ENCODE peak calls at places on chromosomes 16 and 17, in five cellular contexts. C is epithelial cell of proximal tubule; W is prostate gland; P is fibroblast of the aortic adventitia; N is CD8-positive, alpha-beta T cell. B is an unnamed sample.

GRCh38 chr16:46898006-46898405 is 13.8 kb downstream of the GPT2 start:
- DNase-seq in C (no peak), P (no peak), N (no peak), W (no peak), B (no peak)

GRCh38 chr17:67810464-67810863 is 14.8 kb upstream of the BPTF start:
- DNase-seq in C (no peak), W (no peak), N (no peak), P (no peak), B (no peak)

GRCh38 chr17:81419333-81419885 is 24.2 kb downstream of the BAHCC1 start:
- DNase-seq in W (peak), P (peak), C (no peak), N (no peak), B (peak)

GRCh38 chr17:8534498-8535188 is 95.9 kb downstream of the MYH10 start:
- DNase-seq in N (no peak), W (no peak), C (no peak), P (no peak), B (no peak)

GRCh38 chr16:85652431-85653221 is 36.1 kb downstream of the GINS2 start:
- DNase-seq in C (no peak), N (no peak), P (peak), W (no peak), B (peak)

GRCh38 chr17:78316867-78317816 is 42.7 kb downstream of the SOCS3 start:
- DNase-seq in P (peak), C (peak), W (peak), N (no peak), B (peak)

GRCh38 chr16:63581560-63581959 is 1540.3 kb downstream of the CDH11 start:
- DNase-seq in C (no peak), N (no peak), P (no peak), W (no peak), B (no peak)

GRCh38 chr16:80230328-80231117 is 310.3 kb upstream of the DYNLRB2 start:
- DNase-seq in P (peak), C (no peak), W (no peak), N (no peak), B (no peak)

GRCh38 chr17:37726891-37727780 is 17.7 kb downstream of the HNF1B start:
- DNase-seq in W (no peak), C (no peak), N (no peak), P (no peak), B (no peak)

GRCh38 chr17:1153795-1154546 is 25.8 kb downstream of the ABR start:
- DNase-seq in C (no peak), P (peak), W (no peak), N (no peak), B (peak)

GRCh38 chr17:76772842-76773521 is 35.1 kb downstream of the MFSD11 start:
- DNase-seq in C (no peak), W (no peak), P (peak), N (peak), B (peak)

GRCh38 chr16:73713817-73714495 is 582.7 kb upstream of the PSMD7 start:
- DNase-seq in P (no peak), W (no peak), C (no peak), N (no peak), B (peak)

GRCh38 chr17:51016099-51016498 is 104.6 kb downstream of the SPAG9 start:
- DNase-seq in W (no peak), N (no peak), C (no peak), P (peak), B (peak)

GRCh38 chr17:206941-207560 is 25.6 kb upstream of the DOC2B start:
- DNase-seq in P (no peak), C (no peak), W (no peak), N (no peak), B (no peak)

GRCh38 chr16:69476920-69477418 is 52.5 kb downstream of the CYB5B start:
- DNase-seq in P (peak), C (peak), W (no peak), N (peak), B (peak)

GRCh38 chr17:81868674-81869220 is 2.4 kb downstream of the ARHGDIA start:
- DNase-seq in C (no peak), N (no peak), W (no peak), P (peak), B (peak)

GRCh38 chr16:31528726-31529397 is 1.2 kb downstream of the AHSP start:
- DNase-seq in N (no peak), C (no peak), P (peak), W (no peak), B (peak)

GRCh38 chr16:89442990-89443726 is 47.2 kb downstream of the ANKRD11 start:
- DNase-seq in P (peak), N (no peak), W (peak), C (no peak), B (peak)

GRCh38 chr17:80903041-80903611 is 88.5 kb upstream of the CHMP6 start:
- DNase-seq in C (no peak), W (no peak), P (no peak), N (no peak), B (no peak)

GRCh38 chr16:67783353-67783725 is 23.0 kb downstream of the RANBP10 start:
- DNase-seq in N (no peak), W (no peak), P (no peak), C (no peak), B (no peak)

GRCh38 chr16:54285414-54286066 is 1.0 kb downstream of the IRX3 start:
- DNase-seq in N (no peak), C (no peak), P (peak), W (peak), B (peak)

GRCh38 chr16:58421529-58421928 is 29.3 kb downstream of the GINS3 start:
- DNase-seq in P (peak), C (no peak), W (no peak), N (no peak), B (no peak)

GRCh38 chr17:66552381-66552780 is 250.0 kb downstream of the PRKCA start:
- DNase-seq in N (no peak), W (no peak), C (no peak), P (no peak), B (no peak)

GRCh38 chr16:85715169-85716015 is 26.6 kb upstream of the GINS2 start:
- DNase-seq in N (no peak), C (no peak), W (peak), P (peak), B (peak)

GRCh38 chr17:8951210-8951609 is 14.3 kb downstream of the PIK3R5 start:
- DNase-seq in C (no peak), N (no peak), W (no peak), P (no peak), B (no peak)

DNA sequence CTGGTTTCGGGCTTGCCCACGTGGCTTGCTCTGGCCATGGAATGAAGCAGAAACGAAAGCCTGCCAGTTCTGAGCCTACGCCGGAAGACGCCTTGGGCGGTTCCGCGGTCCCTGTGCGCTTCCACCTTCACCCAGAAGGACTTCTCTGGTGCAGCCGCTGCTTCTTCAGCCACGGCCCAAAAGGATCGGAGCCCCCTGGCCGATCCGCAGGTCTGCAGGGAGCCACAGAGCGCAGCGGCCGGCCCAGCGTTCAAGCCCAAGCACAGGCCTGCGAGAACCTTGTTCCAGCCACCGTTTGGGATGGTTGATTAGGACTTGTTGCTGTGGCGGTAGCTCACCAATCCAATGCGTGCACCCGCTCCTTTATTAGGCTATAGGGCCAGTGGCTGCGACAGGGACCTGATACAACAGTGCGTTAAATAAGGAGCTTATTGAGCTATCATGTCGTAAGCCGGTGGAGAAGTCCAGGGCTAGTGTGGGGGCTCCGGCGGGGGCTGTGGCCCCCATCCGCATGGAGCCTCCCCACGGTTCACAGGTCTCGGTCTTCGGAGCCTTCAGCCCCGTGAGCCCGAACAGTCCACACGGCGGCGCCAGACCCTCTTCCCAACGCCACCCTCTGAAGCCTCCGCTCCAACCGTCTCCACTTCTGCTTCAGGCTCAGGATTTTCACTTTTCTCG is 10.2 kb upstream of the MPP2 start:
- DNase-seq in P (peak), C (no peak), W (no peak), N (peak), B (peak)
- TF ChIP-seq CTCF in P (peak), C (peak), W (no peak), N (peak), B (peak)

GRCh38 chr16:23796941-23797340 is 38.8 kb upstream of the PRKCB start:
- DNase-seq in N (no peak), C (no peak), W (no peak), P (no peak), B (no peak)

GRCh38 chr16:23795369-23795768 is 40.4 kb upstream of the PRKCB start:
- DNase-seq in P (no peak), N (no peak), W (no peak), C (no peak), B (no peak)
- H3K4me3 ChIP-seq in P (no peak), N (no peak), W (no peak), C (no peak), B (no peak)

GRCh38 chr16:27698266-27698665 is 148.3 kb downstream of the KATNIP start:
- DNase-seq in P (no peak), N (no peak), W (no peak), C (no peak), B (no peak)
- TF ChIP-seq CTCF in P (peak), N (no peak), W (no peak), C (peak), B (peak)

DNA sequence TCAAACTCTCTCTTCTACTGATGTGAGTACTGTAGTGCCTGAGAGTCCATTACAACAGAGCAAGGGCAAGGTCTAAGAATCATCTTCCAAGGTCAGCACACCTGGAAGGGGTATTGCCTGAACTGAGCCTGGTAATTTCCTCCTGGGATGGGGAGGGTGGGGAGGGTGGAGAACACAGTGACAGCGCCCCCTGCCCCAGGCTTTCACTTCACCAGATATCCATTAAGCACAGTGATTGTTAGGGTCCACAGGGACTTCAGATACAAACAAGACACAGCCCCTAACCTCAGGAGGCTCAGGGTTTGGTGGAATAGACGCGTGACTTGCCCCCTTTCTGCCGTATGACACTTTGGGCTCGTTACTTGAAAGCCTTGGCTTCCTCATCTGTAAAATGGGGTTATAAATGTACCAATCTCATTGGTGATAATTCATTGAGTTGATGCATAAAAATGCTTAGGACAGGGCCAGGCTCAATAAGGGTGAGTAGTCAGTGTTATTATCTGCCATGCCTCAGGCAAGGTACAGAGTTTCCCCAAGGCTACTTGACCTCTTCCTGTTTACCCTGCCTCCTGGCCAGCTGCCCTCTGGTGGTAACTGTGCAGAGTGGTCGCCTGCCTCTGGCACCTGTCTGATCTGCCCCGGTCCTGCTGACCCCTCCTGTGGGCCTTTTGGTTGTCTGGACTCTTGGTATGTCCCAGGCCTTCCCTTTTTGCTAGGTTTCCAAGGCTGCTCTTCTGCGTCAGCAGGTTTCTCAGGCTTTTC is 13.1 kb upstream of the BRD7 start:
- DNase-seq in C (no peak), N (no peak), P (no peak), W (no peak), B (no peak)
- H3K4me3 ChIP-seq in C (no peak), N (no peak), P (no peak), W (no peak), B (no peak)

GRCh38 chr16:20941635-20941926 is 41.0 kb downstream of the LYRM1 start:
- DNase-seq in C (no peak), W (no peak), P (no peak), N (no peak), B (no peak)

GRCh38 chr16:20940864-20941634 is 40.5 kb downstream of the LYRM1 start:
- DNase-seq in C (no peak), W (no peak), P (no peak), N (no peak), B (no peak)

GRCh38 chr16:20946015-20946629 is 45.6 kb downstream of the LYRM1 start:
- DNase-seq in N (no peak), C (no peak), W (no peak), P (no peak), B (no peak)

GRCh38 chr16:20942271-20942670 is 41.7 kb downstream of the LYRM1 start:
- DNase-seq in P (no peak), C (no peak), W (no peak), N (no peak), B (no peak)

GRCh38 chr16:20944861-20945390 is 44.4 kb downstream of the LYRM1 start:
- DNase-seq in C (no peak), P (peak), N (no peak), W (no peak), B (no peak)
- TF ChIP-seq CTCF in C (peak), P (no peak), N (no peak), W (no peak), B (peak)

GRCh38 chr17:59617141-59617757 is 2.4 kb upstream of the CLTC start:
- DNase-seq in C (peak), W (no peak), N (no peak), P (no peak), B (peak)
- H3K4me3 ChIP-seq in C (no peak), W (no peak), N (no peak), P (no peak), B (no peak)

GRCh38 chr17:48600244-48601098 is 4.3 kb downstream of the HOXB6 start:
- DNase-seq in P (no peak), N (no peak), C (no peak), W (no peak), B (no peak)

GRCh38 chr17:48599373-48599772 is 5.4 kb downstream of the HOXB6 start:
- DNase-seq in C (no peak), P (no peak), W (no peak), N (no peak), B (no peak)

GRCh38 chr17:48597775-48598631 is 4.4 kb upstream of the HOXB5 start:
- DNase-seq in C (no peak), W (no peak), N (no peak), P (peak), B (peak)

GRCh38 chr17:48597492-48597774 is 3.9 kb upstream of the HOXB5 start:
- DNase-seq in N (no peak), C (no peak), W (no peak), P (no peak), B (no peak)

DNA sequence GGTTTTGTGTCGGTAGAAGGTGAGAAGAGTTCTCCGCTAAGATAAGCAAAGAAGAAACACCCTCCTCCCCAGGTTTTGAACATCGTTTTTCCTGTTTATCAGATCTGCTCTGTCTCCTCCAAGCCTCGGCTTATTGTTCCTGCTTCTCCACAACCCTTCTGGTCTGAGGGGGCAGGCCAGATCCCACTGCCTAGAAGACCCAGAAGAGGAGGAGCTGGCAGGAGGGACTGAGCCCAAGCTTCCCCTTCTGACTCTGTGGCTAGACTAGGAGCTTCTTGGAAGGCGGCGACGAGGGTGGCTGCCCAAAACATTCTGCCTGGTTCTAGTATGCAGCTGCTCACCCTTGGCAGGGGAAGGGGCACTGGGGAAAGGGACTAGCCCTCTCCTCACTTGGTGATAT is 5.1 kb upstream of the HOXB5 start:
- DNase-seq in P (no peak), C (no peak), W (no peak), N (no peak), B (no peak)
- TF ChIP-seq CTCF in P (no peak), C (no peak), W (no peak), N (no peak), B (no peak)

GRCh38 chr16:84334058-84334457 is 34.3 kb upstream of the ATP2C2 start:
- DNase-seq in W (no peak), N (no peak), C (no peak), P (no peak), B (no peak)

GRCh38 chr16:84332975-84333684 is 35.2 kb upstream of the ATP2C2 start:
- DNase-seq in W (no peak), P (no peak), N (no peak), C (peak), B (no peak)

GRCh38 chr16:84331998-84332780 is 36.1 kb upstream of the ATP2C2 start:
- DNase-seq in P (no peak), N (no peak), W (no peak), C (peak), B (no peak)

GRCh38 chr16:84330685-84331050 is 36.0 kb downstream of the WFDC1 start:
- DNase-seq in W (no peak), N (no peak), P (no peak), C (no peak), B (no peak)

DNA sequence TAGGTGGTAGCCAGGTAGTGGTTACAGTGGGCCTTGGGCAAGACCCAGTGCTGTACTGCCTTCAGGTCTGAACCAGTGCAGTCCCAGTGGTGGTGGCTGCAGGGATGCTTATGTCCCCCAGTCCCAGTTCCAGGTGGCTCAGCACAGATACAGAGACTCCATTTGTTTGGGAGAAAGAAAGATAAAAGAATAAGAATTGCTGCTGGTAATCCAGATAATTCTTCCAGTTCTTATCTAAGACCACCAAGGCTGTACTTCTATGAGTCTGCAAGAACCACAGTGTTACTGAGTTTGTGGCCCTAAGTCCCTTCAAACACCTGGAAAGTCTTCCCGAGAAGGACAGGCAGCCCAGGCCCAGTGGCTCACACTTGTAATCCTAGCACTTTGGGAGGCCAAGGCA is 33.9 kb upstream of the ATP2C2 start:
- DNase-seq in P (no peak), W (no peak), N (no peak), C (no peak), B (no peak)
- H3K4me3 ChIP-seq in P (no peak), W (no peak), N (no peak), C (no peak), B (no peak)

DNA sequence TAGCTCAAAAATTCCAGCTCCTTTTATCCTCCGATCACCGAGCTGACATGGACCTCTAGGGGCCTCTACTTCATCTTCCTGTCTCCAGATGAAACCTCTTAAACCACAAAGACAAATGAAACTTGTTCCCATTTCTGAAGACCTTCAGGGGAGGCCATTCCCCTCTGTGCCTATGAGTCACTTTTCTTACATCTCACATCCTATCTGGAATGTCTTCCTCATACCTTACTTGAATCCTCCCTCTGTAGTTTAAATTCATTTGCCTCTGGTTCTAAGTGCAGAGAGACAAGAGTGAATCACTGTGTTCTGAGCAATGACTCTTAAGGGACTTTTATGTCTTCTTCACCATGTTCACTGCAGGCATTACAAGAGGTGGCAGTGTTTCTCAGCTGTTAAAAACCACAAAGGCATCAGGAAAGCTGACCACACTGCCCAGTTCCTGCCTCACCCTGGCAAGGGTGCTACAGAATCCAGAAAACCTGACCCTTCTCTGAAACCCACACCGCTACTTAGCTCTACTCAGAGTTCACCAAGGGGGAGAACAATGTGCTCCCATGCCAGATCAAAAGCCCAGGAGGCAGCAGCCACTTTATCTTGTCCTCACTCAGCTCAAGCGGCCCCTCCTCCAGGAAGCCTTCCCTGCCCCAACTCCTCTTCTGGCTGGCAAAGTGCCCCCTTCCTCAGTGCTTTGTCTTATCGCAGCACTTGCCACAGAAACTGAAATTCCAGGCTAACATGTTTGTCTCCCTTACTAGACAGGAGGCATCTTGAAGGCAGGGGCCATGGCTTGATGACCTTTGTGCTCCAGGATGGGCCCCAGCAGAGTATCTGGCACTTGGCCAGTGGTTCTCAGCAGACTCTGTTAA is 6.4 kb downstream of the CUEDC1 start:
- DNase-seq in N (no peak), W (no peak), C (peak), P (peak), B (peak)
- TF ChIP-seq CTCF in N (no peak), W (no peak), C (peak), P (peak), B (peak)

B was measured in fibroblast of villous mesenchyme.